ENCODE peak calls at places on chromosomes 7 and 10, in seven cellular contexts. M, O, H, I, Y, P and G are unnamed samples.

GRCh38 chr7:79290841-79291497 is 162.5 kb downstream of the MAGI2 start:
- DNase-seq in M (no peak), P (no peak), Y (no peak), I (no peak), H (no peak), O (no peak), G (no peak)

GRCh38 chr7:18343047-18343446 is 152.5 kb upstream of the HDAC9 start:
- DNase-seq in I (no peak), O (no peak), Y (no peak), P (no peak), M (no peak), H (no peak), G (no peak)

GRCh38 chr7:14321947-14322346 is 332.5 kb upstream of the ETV1 start:
- DNase-seq in H (no peak), M (no peak), Y (no peak), I (no peak), P (no peak), O (no peak), G (no peak)

GRCh38 chr10:119441921-119442757 is 100.4 kb downstream of the RGS10 start:
- DNase-seq in O (no peak), H (no peak), Y (no peak), I (no peak), P (no peak), M (no peak), G (no peak)

GRCh38 chr10:79137826-79138225 is 69.1 kb downstream of the ZMIZ1 start:
- DNase-seq in I (peak; percentile 82), H (peak; percentile 13), M (peak; percentile 33), O (peak; percentile 27), Y (no peak), P (no peak), G (no peak)

GRCh38 chr10:124200011-124200410 is 106.6 kb upstream of the CHST15 start:
- DNase-seq in H (no peak), M (no peak), O (no peak), P (no peak), I (no peak), Y (no peak), G (no peak)

GRCh38 chr7:114133717-114134116 is 214.9 kb upstream of the PPP1R3A start:
- DNase-seq in M (no peak), I (no peak), H (no peak), Y (no peak), O (no peak), P (no peak), G (no peak)

GRCh38 chr7:142338633-142339501 is 81.0 kb upstream of the PRSS58 start:
- DNase-seq in Y (no peak), O (no peak), P (no peak), M (no peak), H (no peak), I (no peak), G (peak; percentile 37)

GRCh38 chr7:33050425-33051318 is 11.9 kb downstream of the NT5C3A start:
- DNase-seq in P (no peak), I (no peak), O (peak; percentile 61), Y (peak; percentile 16), M (no peak), H (no peak), G (peak; percentile 57)

GRCh38 chr7:47298636-47299035 is 283.3 kb downstream of the TNS3 start:
- DNase-seq in H (no peak), I (no peak), P (no peak), Y (no peak), O (no peak), M (no peak), G (no peak)

GRCh38 chr7:48875300-48875916 is 48.9 kb upstream of the CDC14C start:
- DNase-seq in O (no peak), I (no peak), H (no peak), Y (no peak), P (no peak), M (no peak), G (peak; percentile 34)

GRCh38 chr10:12834116-12834515 is 167.4 kb downstream of the CCDC3 start:
- DNase-seq in H (no peak), P (no peak), I (no peak), O (no peak), M (no peak), Y (no peak), G (no peak)

GRCh38 chr10:90398551-90398950 is 459.3 kb downstream of the HTR7 start:
- DNase-seq in M (no peak), Y (no peak), I (no peak), H (no peak), P (no peak), O (no peak), G (no peak)

GRCh38 chr10:79239275-79239779 is 107.9 kb upstream of the PPIF start:
- DNase-seq in M (no peak), H (no peak), P (no peak), O (no peak), Y (no peak), I (no peak), G (no peak)

GRCh38 chr7:100034871-100035510 is 14.6 kb upstream of the ZSCAN21 start:
- DNase-seq in Y (no peak), P (no peak), I (no peak), M (no peak), O (no peak), H (no peak), G (peak; percentile 62)

GRCh38 chr7:56046728-56047445 is 4.4 kb downstream of the PSPH start:
- DNase-seq in O (no peak), P (no peak), I (no peak), Y (peak; percentile 74), H (no peak), M (no peak), G (peak; percentile 94)

GRCh38 chr10:125621052-125621451 is 61.9 kb downstream of the TEX36 start:
- DNase-seq in H (no peak), O (no peak), Y (no peak), M (no peak), P (no peak), I (no peak), G (no peak)

GRCh38 chr10:96585726-96586418 is 940 bp downstream of the TM9SF3 start:
- DNase-seq in Y (no peak), O (peak; percentile 52), I (no peak), M (peak; percentile 1), P (no peak), H (no peak), G (no peak)